ENCODE peak calls at places on chromosomes 16 and 17, in seven cellular contexts. D is CD8-positive, alpha-beta T cell; C is lower leg skin; A is neural progenitor cell; J is keratinocyte; Z is fibroblast of the aortic adventitia; O is epithelial cell of esophagus. H is an unnamed sample.

GRCh38 chr17:51647873-51648272 is 387.5 kb downstream of the UTP18 start:
- DNase-seq in D (no peak), C (no peak), A (no peak), J (peak), Z (no peak), O (peak), H (no peak)

GRCh38 chr17:35084987-35085386 is 21.5 kb upstream of the RFFL start:
- DNase-seq in D (no peak), C (no peak), A (no peak), J (peak), Z (peak), O (peak), H (peak)

GRCh38 chr16:4273858-4274291 is 1.1 kb upstream of the TFAP4 start:
- DNase-seq in D (peak), C (peak), A (peak), J (no peak), Z (peak), O (peak), H (peak)

GRCh38 chr17:5780476-5780875 is 196.2 kb upstream of the NLRP1 start:
- DNase-seq in D (no peak), C (no peak), A (no peak), J (no peak), Z (peak), O (peak), H (peak)

GRCh38 chr17:16989953-16990860 is 18.3 kb upstream of the TNFRSF13B start:
- DNase-seq in D (no peak), C (peak), A (no peak), J (no peak), Z (peak), O (peak), H (no peak)

GRCh38 chr17:45146166-45146565 is 2.1 kb upstream of the HEXIM1 start:
- DNase-seq in D (no peak), C (peak), A (no peak), J (no peak), Z (no peak), O (no peak), H (no peak)

GRCh38 chr16:85027968-85028637 is 508 bp downstream of the KIAA0513 start:
- DNase-seq in D (no peak), C (no peak), A (peak), J (no peak), Z (no peak), O (no peak), H (no peak)

GRCh38 chr17:32583053-32583452 is 96.3 kb downstream of the CDK5R1 start:
- DNase-seq in D (no peak), C (no peak), A (no peak), J (no peak), Z (no peak), O (no peak), H (no peak)

GRCh38 chr16:48905632-48906031 is 295.7 kb upstream of the N4BP1 start:
- DNase-seq in D (no peak), C (no peak), A (no peak), J (no peak), Z (no peak), O (no peak), H (no peak)

GRCh38 chr17:44198721-44199552 is 747 bp downstream of the ATXN7L3 start:
- DNase-seq in D (peak), C (peak), A (peak), J (no peak), Z (no peak), O (peak), H (peak)

GRCh38 chr17:6070895-6071511 is 824 bp downstream of the WSCD1 start:
- DNase-seq in D (no peak), C (no peak), A (peak), J (no peak), Z (no peak), O (no peak), H (no peak)

GRCh38 chr17:57423541-57423940 is 167.2 kb downstream of the MSI2 start:
- DNase-seq in D (no peak), C (no peak), A (no peak), J (no peak), Z (no peak), O (no peak), H (no peak)

GRCh38 chr17:57425903-57426574 is 169.7 kb downstream of the MSI2 start:
- DNase-seq in D (no peak), C (no peak), A (peak), J (no peak), Z (no peak), O (no peak), H (no peak)

GRCh38 chr17:57422574-57423164 is 166.3 kb downstream of the MSI2 start:
- DNase-seq in D (no peak), C (no peak), A (no peak), J (no peak), Z (peak), O (peak), H (peak)

GRCh38 chr17:57424777-57425188 is 168.5 kb downstream of the MSI2 start:
- DNase-seq in D (no peak), C (no peak), A (no peak), J (no peak), Z (no peak), O (peak), H (peak)

GRCh38 chr17:57424273-57424672 is 167.9 kb downstream of the MSI2 start:
- DNase-seq in D (no peak), C (no peak), A (no peak), J (no peak), Z (no peak), O (no peak), H (no peak)
- H3K4me3 ChIP-seq in D (no peak), C (no peak), A (no peak), J (no peak), Z (no peak), O (no peak), H (no peak)

GRCh38 chr16:29009050-29009837 is 24.4 kb downstream of the LAT start:
- DNase-seq in D (no peak), C (no peak), A (no peak), J (no peak), Z (no peak), O (no peak), H (no peak)

GRCh38 chr16:29011851-29012250 is 27.0 kb downstream of the LAT start:
- DNase-seq in D (no peak), C (no peak), A (no peak), J (no peak), Z (no peak), O (no peak), H (no peak)

GRCh38 chr16:29012913-29013641 is 28.2 kb downstream of the LAT start:
- DNase-seq in D (no peak), C (no peak), A (no peak), J (no peak), Z (no peak), O (peak), H (no peak)

GRCh38 chr16:29009838-29010166 is 24.9 kb downstream of the LAT start:
- DNase-seq in D (no peak), C (no peak), A (no peak), J (no peak), Z (no peak), O (no peak), H (no peak)

GRCh38 chr16:29011112-29011511 is 26.3 kb downstream of the LAT start:
- DNase-seq in D (no peak), C (no peak), A (peak), J (no peak), Z (no peak), O (no peak), H (no peak)
- TF ChIP-seq CTCF in D (no peak), C (no peak), A (peak), J (no peak), Z (no peak), O (no peak), H (no peak)

DNA sequence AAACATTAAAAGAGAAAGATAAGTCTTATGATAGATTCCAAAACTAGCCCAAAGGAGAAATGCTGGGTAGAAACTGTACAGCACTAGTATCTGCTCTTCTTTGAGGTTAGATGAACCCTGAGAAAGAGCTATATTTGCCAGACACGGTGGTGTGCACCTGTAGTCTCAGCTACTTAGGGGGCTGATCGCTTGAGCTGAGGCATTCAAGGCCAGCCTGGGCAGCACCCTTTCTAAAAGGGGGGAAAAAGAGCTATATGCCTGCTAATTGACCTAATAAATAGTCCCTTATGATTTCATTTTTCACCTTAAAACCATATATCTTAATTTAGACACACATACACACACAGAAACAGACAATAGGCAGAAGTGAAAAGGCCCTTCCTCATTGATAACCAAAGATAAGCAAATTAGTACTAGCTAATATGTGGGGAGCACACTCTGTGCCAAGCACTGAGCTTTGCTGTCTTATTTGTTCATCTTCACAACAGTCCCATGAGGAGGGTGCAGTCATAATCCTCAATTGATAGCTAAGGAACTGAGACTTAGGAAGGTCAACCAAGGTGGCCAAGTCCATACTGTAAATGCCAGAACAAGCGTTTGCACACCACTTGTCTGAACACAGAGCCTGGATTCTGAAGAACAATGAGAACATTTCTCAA is 56.6 kb upstream of the NLK start:
- DNase-seq in D (no peak), C (no peak), A (no peak), J (no peak), Z (no peak), O (no peak), H (no peak)
- H3K4me3 ChIP-seq in D (no peak), C (no peak), A (no peak), J (no peak), Z (no peak), O (no peak), H (no peak)

DNA sequence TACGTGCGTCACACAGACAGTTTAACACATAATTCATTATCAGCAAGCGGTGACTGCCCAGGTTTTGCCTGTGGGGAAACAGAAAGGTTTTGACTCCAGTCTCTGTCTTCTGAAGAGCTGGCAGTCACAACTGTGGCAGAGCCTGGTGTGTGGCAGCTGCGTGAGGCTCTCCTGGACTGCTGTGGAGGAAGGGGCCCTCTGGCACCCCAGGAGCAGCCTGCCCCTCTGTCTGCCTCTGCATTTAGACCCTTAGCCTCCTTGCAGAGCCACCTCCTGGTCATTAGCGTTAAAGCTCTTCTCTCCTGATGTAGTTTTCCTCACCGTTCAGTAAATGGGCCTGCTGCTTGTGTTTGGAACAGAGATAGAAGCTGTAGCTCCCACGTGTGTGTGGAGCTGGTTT is 10.9 kb downstream of the RAB40C start:
- DNase-seq in D (no peak), C (no peak), A (peak), J (no peak), Z (no peak), O (peak), H (peak)
- TF ChIP-seq CTCF in D (no peak), C (no peak), A (peak), J (peak), Z (peak), O (peak), H (peak)

DNA sequence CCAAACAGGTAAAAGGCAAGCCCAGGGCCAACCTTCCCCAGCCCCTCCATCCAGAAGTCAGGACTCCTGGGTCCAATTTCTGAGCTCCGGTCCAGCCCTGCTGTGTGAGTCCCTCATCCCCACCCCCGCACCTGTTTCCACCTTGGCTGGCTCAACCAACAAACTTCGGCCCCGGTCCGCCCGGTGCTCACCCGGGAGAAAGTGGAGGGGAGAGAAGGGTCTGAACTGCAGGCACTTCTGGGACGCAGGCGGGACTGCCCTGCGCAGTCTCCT is 542 bp downstream of the RHBDF2 start:
- DNase-seq in D (no peak), C (no peak), A (no peak), J (no peak), Z (no peak), O (no peak), H (no peak)
- H3K4me3 ChIP-seq in D (peak), C (peak), A (peak), J (peak), Z (peak), O (peak), H (peak)

DNA sequence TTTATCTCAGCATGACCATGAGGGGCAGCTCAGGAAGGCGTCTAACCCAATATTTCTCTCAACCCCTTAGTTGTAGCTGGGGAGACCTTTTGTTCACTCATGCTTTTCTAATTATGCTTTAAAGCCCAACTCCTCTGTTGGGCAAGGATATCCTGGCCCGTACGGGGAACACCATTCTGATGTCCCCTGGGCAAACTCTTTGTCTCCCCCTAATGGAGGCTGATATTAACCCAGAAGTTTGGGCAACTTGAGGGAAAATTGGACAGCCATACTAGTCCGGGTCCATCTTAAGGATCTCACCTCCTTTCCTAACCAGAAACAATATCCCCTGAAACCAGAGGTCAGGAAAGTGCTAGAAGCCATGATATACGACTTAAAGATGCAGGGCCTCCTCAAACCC is 143.7 kb upstream of the COX10 start:
- DNase-seq in D (no peak), C (no peak), A (no peak), J (no peak), Z (no peak), O (no peak), H (no peak)
- TF ChIP-seq CTCF in D (no peak), C (no peak), A (peak), J (peak), Z (no peak), O (no peak), H (no peak)

H was measured in fibroblast of pulmonary artery.